ENCODE peak calls at places on chromosome 2, in four cellular contexts. I is naive thymus-derived CD4-positive, alpha-beta T cell; V is fibroblast of the aortic adventitia; S is astrocyte of the spinal cord. W is an unnamed sample.
A peak's percentile ranks its signal among the peaks of the same experiment; 100 is the strongest.

GRCh38 chr2:157853211-157853610 is 22.9 kb downstream of the ACVR1 start:
- DNase-seq in V (no peak), S (no peak), I (no peak), W (no peak)

GRCh38 chr2:98013407-98014042 is 17.8 kb upstream of the TMEM131 start:
- DNase-seq in S (peak; percentile 48), I (no peak), V (peak; percentile 37), W (peak; percentile 93)

GRCh38 chr2:190948671-190949070 is 65.3 kb downstream of the STAT1 start:
- DNase-seq in I (no peak), V (peak; percentile 53), S (peak; percentile 43), W (peak; percentile 74)

GRCh38 chr2:187689372-187689771 is 135.1 kb upstream of the TFPI start:
- DNase-seq in I (no peak), S (peak; percentile 52), V (peak; percentile 43), W (peak; percentile 39)

GRCh38 chr2:54555318-54555837 is 99.3 kb downstream of the SPTBN1 start:
- DNase-seq in I (no peak), S (no peak), V (peak; percentile 64), W (no peak)

GRCh38 chr2:150876201-150877085 is 385.2 kb downstream of the RBM43 start:
- DNase-seq in S (peak; percentile 29), V (no peak), I (no peak), W (peak; percentile 74)

GRCh38 chr2:86622409-86622877 is 1.2 kb downstream of the RNF103 start:
- DNase-seq in I (no peak), V (peak; percentile 19), S (peak; percentile 7), W (peak; percentile 22)

GRCh38 chr2:136328396-136328795 is 210.4 kb upstream of the CXCR4 start:
- DNase-seq in S (no peak), I (no peak), V (no peak), W (no peak)

GRCh38 chr2:201936817-201937216 is 96.8 kb upstream of the FZD7 start:
- DNase-seq in S (no peak), I (no peak), V (no peak), W (no peak)

GRCh38 chr2:67159929-67160328 is 237.2 kb upstream of the ETAA1 start:
- DNase-seq in I (no peak), V (no peak), S (no peak), W (peak; percentile 33)

GRCh38 chr2:74766780-74767179 is 67.1 kb upstream of the HK2 start:
- DNase-seq in V (no peak), S (no peak), I (no peak), W (no peak)

GRCh38 chr2:231250146-231250545 is 51.7 kb downstream of the ARMC9 start:
- DNase-seq in S (no peak), V (no peak), I (no peak), W (no peak)

GRCh38 chr2:71703981-71704545 is 250.7 kb downstream of the DYSF start:
- DNase-seq in V (no peak), I (no peak), S (no peak), W (no peak)

GRCh38 chr2:53257287-53257686 is 510.3 kb upstream of the CHAC2 start:
- DNase-seq in V (no peak), I (no peak), S (no peak), W (no peak)

GRCh38 chr2:44135771-44136170 is 32.9 kb upstream of the PPM1B start:
- DNase-seq in S (no peak), V (peak; percentile 81), I (no peak), W (peak; percentile 19)

GRCh38 chr2:70896765-70897202 is 38.9 kb upstream of the ATP6V1B1 start:
- DNase-seq in S (no peak), V (no peak), I (no peak), W (no peak)

GRCh38 chr2:70516596-70516995 is 37.0 kb downstream of the TGFA start:
- DNase-seq in I (no peak), S (no peak), V (no peak), W (no peak)

GRCh38 chr2:231394201-231395141 is 1.0 kb upstream of the B3GNT7 start:
- DNase-seq in I (no peak), V (no peak), S (no peak), W (no peak)

GRCh38 chr2:202429164-202429980 is 53.2 kb downstream of the BMPR2 start:
- DNase-seq in I (no peak), V (peak; percentile 94), S (peak; percentile 45), W (peak; percentile 72)

GRCh38 chr2:159265171-159265576 is 21.3 kb downstream of the WDSUB1 start:
- DNase-seq in S (peak; percentile 49), V (peak; percentile 59), I (no peak), W (peak; percentile 62)

GRCh38 chr2:221429741-221430491 is 142.2 kb downstream of the EPHA4 start:
- DNase-seq in S (peak; percentile 32), V (peak; percentile 28), I (no peak), W (no peak)

GRCh38 chr2:26627350-26628105 is 13.6 kb downstream of the CIB4 start:
- DNase-seq in V (no peak), S (no peak), I (no peak), W (no peak)